ENCODE peak calls at places on chromosomes 5 and 9, in seven cellular contexts. One of them, this sample, is unnamed.

GRCh38 chr9:90014421-90014820 is 409.6 kb downstream of the GADD45G start:
- DNase-seq in GM03348: no peak
- DNase-seq in A549: no peak
- DNase-seq in stimulated activated CD4-positive, alpha-beta T cell treated with anti-CD3 and anti-CD28 coated beads, Interleukin-15, amount 100 ng/mL, for 1 hour: no peak
- DNase-seq in activated CD8-positive, alpha-beta memory T cell treated with anti-CD3 and anti-CD28 coated beads for 48 hours: no peak
- DNase-seq in astrocyte of the cerebellum: no peak
- DNase-seq in fibroblast of the aortic adventitia: no peak
- DNase-seq in this sample: no peak

GRCh38 chr5:83654427-83654994 is 66.1 kb downstream of the HAPLN1 start:
- DNase-seq in GM03348: no peak
- DNase-seq in astrocyte of the cerebellum: no peak
- DNase-seq in stimulated activated CD4-positive, alpha-beta T cell treated with anti-CD3 and anti-CD28 coated beads, Interleukin-15, amount 100 ng/mL, for 1 hour: no peak
- DNase-seq in activated CD8-positive, alpha-beta memory T cell treated with anti-CD3 and anti-CD28 coated beads for 48 hours: no peak
- DNase-seq in A549: no peak
- DNase-seq in fibroblast of the aortic adventitia: no peak
- DNase-seq in this sample: no peak

GRCh38 chr5:54514841-54515432 is 2.6 kb upstream of the SNX18 start:
- DNase-seq in GM03348: peak; percentile 49
- DNase-seq in activated CD8-positive, alpha-beta memory T cell treated with anti-CD3 and anti-CD28 coated beads for 48 hours: no peak
- DNase-seq in stimulated activated CD4-positive, alpha-beta T cell treated with anti-CD3 and anti-CD28 coated beads, Interleukin-15, amount 100 ng/mL, for 1 hour: no peak
- DNase-seq in A549: no peak
- DNase-seq in astrocyte of the cerebellum: peak; percentile 44
- DNase-seq in fibroblast of the aortic adventitia: peak; percentile 62
- DNase-seq in this sample: no peak

GRCh38 chr5:79074641-79075040 is 5.1 kb downstream of the BHMT2 start:
- DNase-seq in A549: no peak
- DNase-seq in activated CD8-positive, alpha-beta memory T cell treated with anti-CD3 and anti-CD28 coated beads for 48 hours: no peak
- DNase-seq in stimulated activated CD4-positive, alpha-beta T cell treated with anti-CD3 and anti-CD28 coated beads, Interleukin-15, amount 100 ng/mL, for 1 hour: no peak
- DNase-seq in astrocyte of the cerebellum: no peak
- DNase-seq in fibroblast of the aortic adventitia: peak; percentile 12
- DNase-seq in GM03348: peak; percentile 19
- DNase-seq in this sample: no peak

GRCh38 chr5:93512799-93513198 is 68.2 kb downstream of the NR2F1-AS1 start:
- DNase-seq in stimulated activated CD4-positive, alpha-beta T cell treated with anti-CD3 and anti-CD28 coated beads, Interleukin-15, amount 100 ng/mL, for 1 hour: no peak
- DNase-seq in GM03348: peak; percentile 21
- DNase-seq in fibroblast of the aortic adventitia: peak; percentile 59
- DNase-seq in activated CD8-positive, alpha-beta memory T cell treated with anti-CD3 and anti-CD28 coated beads for 48 hours: no peak
- DNase-seq in astrocyte of the cerebellum: peak; percentile 36
- DNase-seq in A549: no peak
- DNase-seq in this sample: no peak

GRCh38 chr9:70484232-70485130 is 70.0 kb upstream of the KLF9 start:
- DNase-seq in fibroblast of the aortic adventitia: peak; percentile 92
- DNase-seq in activated CD8-positive, alpha-beta memory T cell treated with anti-CD3 and anti-CD28 coated beads for 48 hours: no peak
- DNase-seq in astrocyte of the cerebellum: peak; percentile 64
- DNase-seq in A549: peak; percentile 86
- DNase-seq in stimulated activated CD4-positive, alpha-beta T cell treated with anti-CD3 and anti-CD28 coated beads, Interleukin-15, amount 100 ng/mL, for 1 hour: no peak
- DNase-seq in GM03348: peak; percentile 86
- DNase-seq in this sample: no peak

GRCh38 chr9:68780735-68781134 is 75.7 kb downstream of the PIP5K1B start:
- DNase-seq in stimulated activated CD4-positive, alpha-beta T cell treated with anti-CD3 and anti-CD28 coated beads, Interleukin-15, amount 100 ng/mL, for 1 hour: no peak
- DNase-seq in astrocyte of the cerebellum: no peak
- DNase-seq in fibroblast of the aortic adventitia: no peak
- DNase-seq in GM03348: peak; percentile 3
- DNase-seq in activated CD8-positive, alpha-beta memory T cell treated with anti-CD3 and anti-CD28 coated beads for 48 hours: no peak
- DNase-seq in A549: no peak
- DNase-seq in this sample: no peak

GRCh38 chr9:21744874-21745273 is 57.6 kb upstream of the MTAP start:
- DNase-seq in A549: no peak
- DNase-seq in fibroblast of the aortic adventitia: peak; percentile 87
- DNase-seq in activated CD8-positive, alpha-beta memory T cell treated with anti-CD3 and anti-CD28 coated beads for 48 hours: no peak
- DNase-seq in astrocyte of the cerebellum: no peak
- DNase-seq in stimulated activated CD4-positive, alpha-beta T cell treated with anti-CD3 and anti-CD28 coated beads, Interleukin-15, amount 100 ng/mL, for 1 hour: no peak
- DNase-seq in GM03348: peak; percentile 33
- DNase-seq in this sample: no peak

GRCh38 chr9:130927995-130928900 is 10.8 kb downstream of the FIBCD1 start:
- DNase-seq in activated CD8-positive, alpha-beta memory T cell treated with anti-CD3 and anti-CD28 coated beads for 48 hours: no peak
- DNase-seq in fibroblast of the aortic adventitia: peak; percentile 53
- DNase-seq in GM03348: peak; percentile 63
- DNase-seq in astrocyte of the cerebellum: peak; percentile 39
- DNase-seq in stimulated activated CD4-positive, alpha-beta T cell treated with anti-CD3 and anti-CD28 coated beads, Interleukin-15, amount 100 ng/mL, for 1 hour: no peak
- DNase-seq in A549: peak; percentile 83
- DNase-seq in this sample: no peak

GRCh38 chr9:134403292-134403681 is 77.0 kb downstream of the RXRA start:
- DNase-seq in GM03348: no peak
- DNase-seq in astrocyte of the cerebellum: no peak
- DNase-seq in activated CD8-positive, alpha-beta memory T cell treated with anti-CD3 and anti-CD28 coated beads for 48 hours: no peak
- DNase-seq in fibroblast of the aortic adventitia: no peak
- DNase-seq in stimulated activated CD4-positive, alpha-beta T cell treated with anti-CD3 and anti-CD28 coated beads, Interleukin-15, amount 100 ng/mL, for 1 hour: no peak
- DNase-seq in A549: no peak
- DNase-seq in this sample: no peak

GRCh38 chr5:152990771-152991170 is 499.7 kb upstream of the GRIA1 start:
- DNase-seq in A549: no peak
- DNase-seq in GM03348: no peak
- DNase-seq in activated CD8-positive, alpha-beta memory T cell treated with anti-CD3 and anti-CD28 coated beads for 48 hours: no peak
- DNase-seq in stimulated activated CD4-positive, alpha-beta T cell treated with anti-CD3 and anti-CD28 coated beads, Interleukin-15, amount 100 ng/mL, for 1 hour: no peak
- DNase-seq in fibroblast of the aortic adventitia: no peak
- DNase-seq in astrocyte of the cerebellum: no peak
- DNase-seq in this sample: no peak

GRCh38 chr9:96048116-96048953 is 172.8 kb downstream of the ERCC6L2 start:
- DNase-seq in fibroblast of the aortic adventitia: peak; percentile 25
- DNase-seq in stimulated activated CD4-positive, alpha-beta T cell treated with anti-CD3 and anti-CD28 coated beads, Interleukin-15, amount 100 ng/mL, for 1 hour: no peak
- DNase-seq in GM03348: no peak
- DNase-seq in A549: no peak
- DNase-seq in activated CD8-positive, alpha-beta memory T cell treated with anti-CD3 and anti-CD28 coated beads for 48 hours: no peak
- DNase-seq in astrocyte of the cerebellum: no peak
- DNase-seq in this sample: no peak

GRCh38 chr9:36101916-36102741 is 34.4 kb upstream of the GLIPR2 start:
- DNase-seq in astrocyte of the cerebellum: peak; percentile 96
- DNase-seq in A549: peak; percentile 47
- DNase-seq in activated CD8-positive, alpha-beta memory T cell treated with anti-CD3 and anti-CD28 coated beads for 48 hours: no peak
- DNase-seq in stimulated activated CD4-positive, alpha-beta T cell treated with anti-CD3 and anti-CD28 coated beads, Interleukin-15, amount 100 ng/mL, for 1 hour: no peak
- DNase-seq in fibroblast of the aortic adventitia: peak; percentile 100
- DNase-seq in GM03348: peak; percentile 85
- DNase-seq in this sample: no peak

GRCh38 chr5:83899351-83899970 is 178.8 kb upstream of the HAPLN1 start:
- DNase-seq in GM03348: peak; percentile 23
- DNase-seq in fibroblast of the aortic adventitia: peak; percentile 56
- DNase-seq in astrocyte of the cerebellum: no peak
- DNase-seq in A549: no peak
- DNase-seq in stimulated activated CD4-positive, alpha-beta T cell treated with anti-CD3 and anti-CD28 coated beads, Interleukin-15, amount 100 ng/mL, for 1 hour: no peak
- DNase-seq in activated CD8-positive, alpha-beta memory T cell treated with anti-CD3 and anti-CD28 coated beads for 48 hours: no peak
- DNase-seq in this sample: no peak

GRCh38 chr5:170880084-170880483 is 18.3 kb downstream of the RANBP17 start:
- DNase-seq in activated CD8-positive, alpha-beta memory T cell treated with anti-CD3 and anti-CD28 coated beads for 48 hours: no peak
- DNase-seq in fibroblast of the aortic adventitia: no peak
- DNase-seq in GM03348: no peak
- DNase-seq in astrocyte of the cerebellum: no peak
- DNase-seq in A549: no peak
- DNase-seq in stimulated activated CD4-positive, alpha-beta T cell treated with anti-CD3 and anti-CD28 coated beads, Interleukin-15, amount 100 ng/mL, for 1 hour: no peak
- DNase-seq in this sample: no peak

GRCh38 chr9:68704498-68704803 is 589 bp upstream of the PIP5K1B start:
- DNase-seq in A549: no peak
- DNase-seq in GM03348: no peak
- DNase-seq in astrocyte of the cerebellum: no peak
- DNase-seq in fibroblast of the aortic adventitia: no peak
- DNase-seq in activated CD8-positive, alpha-beta memory T cell treated with anti-CD3 and anti-CD28 coated beads for 48 hours: no peak
- DNase-seq in stimulated activated CD4-positive, alpha-beta T cell treated with anti-CD3 and anti-CD28 coated beads, Interleukin-15, amount 100 ng/mL, for 1 hour: no peak
- DNase-seq in this sample: no peak

GRCh38 chr5:179275941-179276837 is 69.1 kb downstream of the ADAMTS2 start:
- DNase-seq in astrocyte of the cerebellum: peak; percentile 77
- DNase-seq in stimulated activated CD4-positive, alpha-beta T cell treated with anti-CD3 and anti-CD28 coated beads, Interleukin-15, amount 100 ng/mL, for 1 hour: no peak
- DNase-seq in A549: no peak
- DNase-seq in fibroblast of the aortic adventitia: peak; percentile 95
- DNase-seq in GM03348: peak; percentile 97
- DNase-seq in activated CD8-positive, alpha-beta memory T cell treated with anti-CD3 and anti-CD28 coated beads for 48 hours: no peak
- DNase-seq in this sample: peak; percentile 89

GRCh38 chr5:116419258-116419657 is 155.4 kb downstream of the SEMA6A start:
- DNase-seq in astrocyte of the cerebellum: no peak
- DNase-seq in stimulated activated CD4-positive, alpha-beta T cell treated with anti-CD3 and anti-CD28 coated beads, Interleukin-15, amount 100 ng/mL, for 1 hour: no peak
- DNase-seq in activated CD8-positive, alpha-beta memory T cell treated with anti-CD3 and anti-CD28 coated beads for 48 hours: no peak
- DNase-seq in A549: no peak
- DNase-seq in GM03348: no peak
- DNase-seq in fibroblast of the aortic adventitia: no peak
- DNase-seq in this sample: no peak